ENCODE peak calls at places on chromosomes 16 and 17, in four cellular contexts. X is CD8-positive, alpha-beta memory T cell; A is T-helper 9 cell; V is GM23338. T is an unnamed sample.

GRCh38 chr16:86207350-86207749 is 303.0 kb upstream of the FOXF1 start:
- DNase-seq in A (no peak), X (no peak), V (no peak), T (no peak)

GRCh38 chr16:88923926-88924833 is 52.8 kb downstream of the CBFA2T3 start:
- DNase-seq in V (peak; percentile 57), A (no peak), X (no peak), T (no peak)

GRCh38 chr17:20926532-20926931 is 116.3 kb downstream of the USP22 start:
- DNase-seq in X (no peak), A (no peak), V (no peak), T (no peak)

GRCh38 chr16:31265329-31266245 is 5.8 kb downstream of the ITGAM start:
- DNase-seq in X (peak; percentile 62), V (peak; percentile 40), A (peak; percentile 34), T (no peak)

GRCh38 chr17:33680479-33680878 is 387.4 kb upstream of the ASIC2 start:
- DNase-seq in A (no peak), V (no peak), X (no peak), T (no peak)

GRCh38 chr17:78852709-78853111 is 12.1 kb upstream of the USP36 start:
- DNase-seq in V (peak; percentile 62), A (no peak), X (no peak), T (no peak)

GRCh38 chr17:260031-260791 is 78.8 kb upstream of the DOC2B start:
- DNase-seq in A (no peak), V (peak; percentile 40), X (no peak), T (no peak)

GRCh38 chr16:25192096-25192495 is 24.7 kb upstream of the AQP8 start:
- DNase-seq in A (no peak), V (no peak), X (no peak), T (no peak)

GRCh38 chr17:77002103-77003045 is 134.2 kb downstream of the MGAT5B start:
- DNase-seq in A (no peak), V (peak; percentile 40), X (no peak), T (peak; percentile 85)

GRCh38 chr17:62216847-62217246 is 151.8 kb upstream of the MED13 start:
- DNase-seq in A (no peak), V (no peak), X (no peak), T (no peak)

GRCh38 chr17:68349157-68349556 is 57.9 kb downstream of the ARSG start:
- DNase-seq in X (no peak), V (no peak), A (no peak), T (no peak)

GRCh38 chr16:2033057-2033911 is 6.6 kb downstream of the NHERF2 start:
- DNase-seq in V (no peak), A (no peak), X (no peak), T (no peak)

GRCh38 chr16:86227801-86228200 is 282.5 kb upstream of the FOXF1 start:
- DNase-seq in V (no peak), A (no peak), X (no peak), T (no peak)

GRCh38 chr16:72992142-72992601 is 55.8 kb downstream of the ZFHX3 start:
- DNase-seq in A (no peak), X (no peak), V (peak; percentile 57), T (no peak)

GRCh38 chr17:75366432-75366831 is 39.0 kb downstream of the GRB2 start:
- DNase-seq in A (no peak), X (no peak), V (no peak), T (no peak)

GRCh38 chr17:49670641-49671040 is 7.3 kb downstream of the SPOP start:
- DNase-seq in V (no peak), X (no peak), A (no peak), T (no peak)

GRCh38 chr16:278863-279366 is 1.5 kb upstream of the ARHGDIG start:
- DNase-seq in A (no peak), X (peak; percentile 8), V (peak; percentile 70), T (no peak)

GRCh38 chr16:28326881-28327610 is 34.7 kb downstream of the SBK1 start:
- DNase-seq in A (peak; percentile 56), V (peak; percentile 84), X (peak; percentile 44), T (peak; percentile 26)

GRCh38 chr17:61686114-61686513 is 95.1 kb upstream of the NACA2 start:
- DNase-seq in A (no peak), X (no peak), V (no peak), T (no peak)

GRCh38 chr17:38535886-38536285 is 69.9 kb downstream of the SRCIN1 start:
- DNase-seq in X (no peak), V (no peak), A (no peak), T (no peak)

GRCh38 chr17:19331134-19331533 is 31.4 kb downstream of the B9D1 start:
- DNase-seq in V (no peak), A (no peak), X (no peak), T (no peak)

T was measured in HCT116.